ENCODE peak calls at places on chromosomes 7 and 10, in four cellular contexts. R is sigmoid colon, V is ovary, A is activated B cell treated with CpG ODN at 0.5 μM for 24 hours. C is an unnamed sample.

GRCh38 chr10:118669020-118669766 is 73.7 kb upstream of the PRLHR start:
- DNase-seq in R (no peak), V (no peak), A (no peak), C (no peak)

GRCh38 chr10:70430489-70431445 is 10.7 kb downstream of the NODAL start:
- DNase-seq in R (peak; percentile 92), V (peak; percentile 54), A (no peak), C (no peak)

GRCh38 chr10:60382946-60383681 is 6.6 kb downstream of the ANK3 start:
- DNase-seq in R (no peak), V (no peak), A (no peak), C (no peak)

GRCh38 chr7:2886900-2887299 is 42.8 kb upstream of the GNA12 start:
- DNase-seq in R (no peak), V (peak; percentile 67), A (no peak), C (no peak)

GRCh38 chr10:132518572-132519381 is 18.8 kb upstream of the INPP5A start:
- DNase-seq in R (no peak), V (peak; percentile 76), A (peak; percentile 12), C (peak; percentile 80)

GRCh38 chr7:137933270-137934017 is 68.4 kb downstream of the CREB3L2 start:
- DNase-seq in R (peak; percentile 77), V (peak; percentile 69), A (no peak), C (no peak)

GRCh38 chr10:112336556-112337201 is 37.2 kb upstream of the ACSL5 start:
- DNase-seq in R (no peak), V (no peak), A (no peak), C (no peak)

GRCh38 chr7:155119801-155120382 is 49.8 kb downstream of the HTR5A start:
- DNase-seq in R (no peak), V (no peak), A (no peak), C (no peak)

GRCh38 chr10:7161484-7162283 is 249.2 kb downstream of the SFMBT2 start:
- DNase-seq in R (peak; percentile 71), V (peak; percentile 60), A (no peak), C (no peak)

GRCh38 chr10:67077376-67077775 is 151.5 kb downstream of the LRRTM3 start:
- DNase-seq in R (no peak), V (no peak), A (no peak), C (no peak)

GRCh38 chr7:131502810-131503545 is 53.5 kb downstream of the PODXL start:
- DNase-seq in R (no peak), V (peak; percentile 74), A (no peak), C (peak; percentile 70)

GRCh38 chr10:69831231-69831855 is 29.6 kb downstream of the COL13A1 start:
- DNase-seq in R (no peak), V (no peak), A (no peak), C (no peak)

GRCh38 chr7:101594790-101595189 is 34.3 kb downstream of the MYL10 start:
- DNase-seq in R (no peak), V (no peak), A (no peak), C (peak; percentile 24)

GRCh38 chr7:139252451-139252850 is 21.4 kb downstream of the UBN2 start:
- DNase-seq in R (no peak), V (no peak), A (no peak), C (no peak)

GRCh38 chr7:26944486-26944885 is 80.1 kb upstream of the SKAP2 start:
- DNase-seq in R (no peak), V (no peak), A (no peak), C (no peak)

GRCh38 chr7:107559864-107560263 is 3.9 kb downstream of the COG5 start:
- DNase-seq in R (no peak), V (no peak), A (no peak), C (no peak)

GRCh38 chr7:107560898-107561516 is 2.7 kb downstream of the COG5 start:
- DNase-seq in R (no peak), V (no peak), A (no peak), C (no peak)

GRCh38 chr7:107551936-107552335 is 11.8 kb downstream of the COG5 start:
- DNase-seq in R (no peak), V (no peak), A (no peak), C (no peak)

DNA sequence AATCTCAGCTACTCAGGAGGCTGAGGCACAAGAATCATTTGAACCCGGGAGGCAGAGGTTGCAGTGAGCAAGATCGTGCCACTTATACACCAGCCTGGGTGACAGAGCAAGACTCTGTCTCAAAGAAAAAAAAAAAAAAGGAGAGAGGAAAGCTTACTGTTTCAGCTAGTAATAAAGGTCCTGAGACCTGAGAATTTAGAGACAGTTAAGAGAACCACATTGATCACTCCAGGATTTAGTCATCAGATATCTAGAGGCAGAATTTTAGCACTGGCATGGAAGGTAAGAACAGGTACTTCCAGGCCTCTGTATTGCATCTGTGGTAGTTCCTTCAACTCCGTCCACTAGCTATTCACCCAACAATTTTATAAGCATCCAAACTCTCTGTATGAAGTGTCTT is 7.8 kb downstream of the COG5 start:
- DNase-seq in R (no peak), V (no peak), A (no peak), C (no peak)
- TF ChIP-seq CTCF in R (no peak), V (no peak), A (no peak), C (no peak)

GRCh38 chr10:127982601-127983000 is 75.7 kb downstream of the PTPRE start:
- DNase-seq in R (peak; percentile 27), V (no peak), A (no peak), C (no peak)
- TF ChIP-seq CTCF in R (no peak), V (no peak), A (no peak), C (no peak)

DNA sequence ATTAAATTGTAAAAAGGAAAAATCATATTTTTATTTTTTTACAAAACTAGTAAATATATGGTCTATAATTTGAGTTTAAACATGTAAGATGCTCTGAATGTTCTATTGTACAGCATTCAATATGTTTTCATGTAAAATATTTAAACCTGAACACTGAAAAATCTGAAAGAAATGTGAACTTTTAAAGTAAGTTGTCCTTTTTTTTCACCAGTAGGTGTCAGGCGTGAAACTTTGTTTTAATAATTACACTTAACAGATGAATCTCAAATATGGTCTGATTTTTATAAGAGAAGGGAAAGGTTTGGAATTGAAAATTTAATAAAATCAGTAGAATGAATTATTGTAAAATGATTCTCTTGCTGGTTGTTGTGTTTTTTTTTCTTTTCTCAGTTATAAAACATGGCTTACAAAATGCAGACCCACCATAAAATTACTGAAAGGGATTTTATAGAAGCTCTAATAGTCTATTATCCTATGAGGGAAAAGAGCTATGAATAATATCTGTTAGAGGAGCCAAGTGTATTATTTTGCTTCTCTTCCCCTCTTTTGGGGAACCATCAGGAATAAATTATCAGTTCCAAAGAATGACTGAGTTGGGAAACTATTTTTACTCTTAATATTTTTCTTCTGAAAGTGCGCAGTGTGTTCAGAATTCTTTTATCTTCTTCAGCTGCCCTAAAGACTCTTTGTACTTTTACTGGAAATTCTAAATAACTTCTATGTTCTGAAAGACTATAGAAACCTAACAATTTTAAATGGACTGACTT is 217.7 kb upstream of the FZD1 start:
- DNase-seq in R (no peak), V (no peak), A (no peak), C (no peak)
- TF ChIP-seq CTCF in R (peak; percentile 11), V (no peak), A (no peak), C (peak; percentile 87)

GRCh38 chr7:49638166-49638565 is 135.3 kb upstream of the VWC2 start:
- DNase-seq in R (no peak), V (no peak), A (no peak), C (no peak)
- TF ChIP-seq CTCF in R (no peak), V (no peak), A (no peak), C (no peak)

GRCh38 chr7:141738592-141739013 is 445 bp downstream of the SSBP1 start:
- DNase-seq in R (no peak), V (no peak), A (no peak), C (no peak)

GRCh38 chr7:141739250-141739649 is 1.1 kb downstream of the SSBP1 start:
- DNase-seq in R (no peak), V (no peak), A (no peak), C (no peak)

GRCh38 chr7:141742229-141742628 is 4.1 kb downstream of the SSBP1 start:
- DNase-seq in R (no peak), V (no peak), A (no peak), C (no peak)

GRCh38 chr7:141737118-141737835 is 881 bp upstream of the SSBP1 start:
- DNase-seq in R (no peak), V (no peak), A (no peak), C (no peak)

GRCh38 chr7:141737836-141738591 is at the start of gene SSBP1:
- DNase-seq in R (peak; percentile 94), V (peak; percentile 91), A (peak; percentile 79), C (peak; percentile 94)
- TF ChIP-seq CTCF in R (peak; percentile 82), V (peak; percentile 69), A (peak; percentile 80), C (peak; percentile 90)

DNA sequence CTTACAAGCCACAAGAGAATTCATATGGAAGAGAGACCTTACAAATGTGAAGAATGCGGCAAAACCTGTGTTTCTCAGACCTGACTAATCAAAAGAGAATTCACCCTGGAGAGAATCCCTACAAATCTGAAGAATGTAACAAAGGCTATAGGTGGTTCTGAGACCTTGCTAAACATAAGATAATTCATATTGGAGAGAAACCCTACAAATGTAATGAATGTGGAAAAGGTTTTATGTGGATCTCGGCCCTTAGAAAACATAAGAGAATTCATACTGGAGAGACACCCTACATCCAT is 33.4 kb downstream of the ZNF727 start:
- DNase-seq in R (no peak), V (no peak), A (no peak), C (no peak)
- TF ChIP-seq CTCF in R (no peak), V (no peak), A (no peak), C (no peak)

DNA sequence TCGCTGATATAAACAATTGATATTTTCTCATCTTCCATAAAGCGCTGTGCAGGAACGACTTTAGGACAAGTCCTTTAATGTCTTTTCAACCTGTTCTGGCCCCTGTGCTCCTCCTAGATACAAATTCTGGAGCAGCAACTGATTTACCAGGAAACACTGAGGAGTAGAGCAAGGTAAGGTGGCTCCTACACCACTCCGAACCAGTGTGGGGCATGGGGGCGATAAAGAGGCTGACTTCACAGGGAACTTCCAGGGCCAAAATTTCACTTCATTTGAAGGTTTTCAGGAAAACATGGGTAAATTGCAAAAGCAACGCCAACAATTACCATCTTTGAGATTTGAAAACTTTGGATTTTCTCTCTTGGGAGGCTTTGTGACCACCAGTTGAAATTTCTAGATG is 118.6 kb downstream of the FAM107B start:
- DNase-seq in R (no peak), V (no peak), A (no peak), C (no peak)
- TF ChIP-seq CTCF in R (no peak), V (no peak), A (no peak), C (no peak)

GRCh38 chr10:100812978-100813377 is 67.6 kb downstream of the PAX2 start:
- DNase-seq in R (no peak), V (no peak), A (no peak), C (peak; percentile 51)
- TF ChIP-seq CTCF in R (no peak), V (no peak), A (no peak), C (no peak)

GRCh38 chr10:99967961-99968360 is 41.8 kb downstream of the DNMBP start:
- DNase-seq in R (no peak), V (no peak), A (no peak), C (no peak)

GRCh38 chr10:99965700-99966099 is 44.0 kb downstream of the DNMBP start:
- DNase-seq in R (no peak), V (no peak), A (no peak), C (no peak)

GRCh38 chr10:99966306-99966705 is 43.4 kb downstream of the DNMBP start:
- DNase-seq in R (no peak), V (no peak), A (no peak), C (no peak)

GRCh38 chr10:99958806-99959205 is 50.9 kb downstream of the DNMBP start:
- DNase-seq in R (no peak), V (no peak), A (no peak), C (no peak)

DNA sequence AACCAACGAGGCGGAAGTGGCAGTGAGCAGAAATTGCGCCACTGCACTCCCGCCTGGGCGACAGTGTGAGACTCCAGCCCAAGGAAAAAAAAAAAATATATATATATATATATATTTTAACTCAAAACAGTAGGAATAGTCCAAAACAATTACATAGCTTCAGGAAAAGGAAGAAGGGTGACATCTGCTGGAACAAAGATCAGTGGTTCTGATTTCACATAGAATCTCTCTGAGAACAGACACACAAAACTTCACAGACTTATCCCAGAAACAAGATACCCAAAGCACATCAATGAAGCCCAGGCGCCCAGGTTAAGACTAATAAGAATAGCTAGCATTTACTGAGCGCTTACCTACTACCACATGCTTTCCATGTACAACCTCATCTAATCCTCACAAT is 45.0 kb downstream of the DNMBP start:
- DNase-seq in R (no peak), V (no peak), A (no peak), C (no peak)
- TF ChIP-seq CTCF in R (no peak), V (no peak), A (no peak), C (peak; percentile 70)